ENCODE peak calls at places on chromosomes 3 and 15, in five cellular contexts. R, X, Y, G and L are unnamed samples.

GRCh38 chr3:159897331-159898075 is 91.1 kb upstream of the IL12A start:
- DNase-seq in X (no peak), R (peak; percentile 90), G (no peak), Y (no peak), L (no peak)

GRCh38 chr15:83653288-83653638 is 660 bp upstream of the ADAMTSL3 start:
- DNase-seq in X (no peak), G (no peak), R (no peak), Y (no peak), L (no peak)

GRCh38 chr3:185779461-185779860 is 45.4 kb downstream of the IGF2BP2 start:
- DNase-seq in Y (no peak), G (no peak), R (no peak), X (no peak), L (no peak)

GRCh38 chr3:152574461-152575079 is 260.4 kb upstream of the P2RY1 start:
- DNase-seq in X (peak; percentile 75), G (no peak), R (peak; percentile 75), Y (peak; percentile 25), L (peak; percentile 68)

GRCh38 chr3:157981819-157982218 is 124.4 kb downstream of the SHOX2 start:
- DNase-seq in G (no peak), Y (no peak), R (no peak), X (no peak), L (no peak)

GRCh38 chr3:71304684-71305083 is 278.8 kb downstream of the FOXP1 start:
- DNase-seq in X (no peak), Y (peak; percentile 22), G (no peak), R (peak; percentile 82), L (peak; percentile 22)

GRCh38 chr15:75065467-75065850 is 42.1 kb downstream of the PPCDC start:
- DNase-seq in G (no peak), X (no peak), Y (no peak), R (no peak), L (peak; percentile 57)

GRCh38 chr3:181727122-181728036 is 15.7 kb downstream of the SOX2 start:
- DNase-seq in X (no peak), G (peak; percentile 69), R (no peak), Y (no peak), L (no peak)

GRCh38 chr15:93028632-93029612 is 60.1 kb downstream of the RGMA start:
- DNase-seq in R (peak; percentile 98), G (no peak), Y (peak; percentile 84), X (peak; percentile 95), L (peak; percentile 95)

GRCh38 chr15:81098884-81099601 is 35.0 kb upstream of the CFAP161 start:
- DNase-seq in X (peak; percentile 51), G (no peak), Y (no peak), R (no peak), L (peak; percentile 72)

GRCh38 chr3:58585994-58586393 is 8.8 kb upstream of the FAM107A start:
- DNase-seq in Y (no peak), G (no peak), R (no peak), X (no peak), L (no peak)

GRCh38 chr3:58743296-58743695 is 76.7 kb upstream of the FAM3D start:
- DNase-seq in R (no peak), G (no peak), X (no peak), Y (no peak), L (no peak)

GRCh38 chr3:152299243-152299976 is 30.7 kb downstream of the MBNL1 start:
- DNase-seq in X (peak; percentile 57), G (no peak), Y (no peak), R (no peak), L (no peak)

GRCh38 chr3:64612082-64612860 is 75.5 kb downstream of the ADAMTS9 start:
- DNase-seq in R (peak; percentile 96), X (no peak), G (no peak), Y (no peak), L (no peak)

GRCh38 chr3:153138267-153139210 is 23.5 kb upstream of the RAP2B start:
- DNase-seq in Y (peak; percentile 83), X (peak; percentile 52), G (peak; percentile 33), R (peak; percentile 90), L (peak; percentile 62)

GRCh38 chr15:37709669-37710068 is 224.8 kb upstream of the TMCO5A start:
- DNase-seq in X (no peak), R (no peak), G (no peak), Y (no peak), L (no peak)

GRCh38 chr3:72171946-72172345 is 387.0 kb upstream of the PROK2 start:
- DNase-seq in Y (no peak), R (no peak), X (peak; percentile 75), G (no peak), L (peak; percentile 81)

GRCh38 chr3:183427206-183428139 is 946 bp downstream of the MCF2L2 start:
- DNase-seq in G (peak; percentile 36), R (no peak), Y (no peak), X (no peak), L (no peak)

GRCh38 chr15:67043939-67044771 is 21.2 kb upstream of the SMAD3 start:
- DNase-seq in G (peak; percentile 79), Y (no peak), R (peak; percentile 74), X (no peak), L (no peak)

GRCh38 chr3:189123595-189124387 is 48.0 kb upstream of the TPRG1 start:
- DNase-seq in G (no peak), R (no peak), Y (peak; percentile 65), X (peak; percentile 59), L (peak; percentile 21)

GRCh38 chr15:45719490-45719889 is 84.7 kb downstream of the SQOR start:
- DNase-seq in R (peak; percentile 43), X (no peak), G (no peak), Y (no peak), L (peak; percentile 22)

GRCh38 chr3:96813134-96813819 is 1.1 kb upstream of the EPHA6 start:
- DNase-seq in X (peak; percentile 65), R (peak; percentile 49), Y (peak; percentile 77), G (peak; percentile 90), L (peak; percentile 83)

GRCh38 chr3:20040476-20041196 is 390 bp downstream of the KAT2B start:
- DNase-seq in G (peak; percentile 71), Y (peak; percentile 87), R (peak; percentile 80), X (peak; percentile 89), L (peak; percentile 92)

GRCh38 chr15:39598186-39598850 is 17.4 kb downstream of the THBS1 start:
- DNase-seq in X (no peak), G (no peak), R (peak; percentile 51), Y (no peak), L (no peak)

GRCh38 chr3:17088602-17089313 is 204.0 kb downstream of the PLCL2 start:
- DNase-seq in X (no peak), R (no peak), G (no peak), Y (no peak), L (no peak)

GRCh38 chr3:185724761-185725160 is 100.1 kb downstream of the IGF2BP2 start:
- DNase-seq in X (no peak), G (no peak), R (peak; percentile 65), Y (no peak), L (no peak)

GRCh38 chr3:159840900-159841299 is 147.7 kb upstream of the IL12A start:
- DNase-seq in Y (peak; percentile 33), R (peak; percentile 69), X (no peak), G (no peak), L (no peak)

GRCh38 chr3:117035785-117036184 is 326.2 kb downstream of the TUSC7 start:
- DNase-seq in G (peak; percentile 47), X (peak; percentile 52), Y (no peak), R (no peak), L (peak; percentile 25)

GRCh38 chr3:191065183-191065805 is 133.7 kb upstream of the OSTN start:
- DNase-seq in G (no peak), X (no peak), R (peak; percentile 51), Y (no peak), L (no peak)

GRCh38 chr3:194472290-194472920 is 14.4 kb downstream of the ATP13A3 start:
- DNase-seq in Y (peak; percentile 46), G (no peak), X (no peak), R (peak; percentile 87), L (no peak)

GRCh38 chr3:123733805-123734526 is 149.1 kb upstream of the HACD2 start:
- DNase-seq in Y (no peak), R (peak; percentile 85), X (no peak), G (no peak), L (no peak)

GRCh38 chr3:59895972-59896371 is 846.1 kb upstream of the CFAP20DC start:
- DNase-seq in Y (no peak), R (no peak), X (no peak), G (no peak), L (no peak)

GRCh38 chr15:77342767-77343166 is 77.1 kb downstream of the PEAK1 start:
- DNase-seq in G (no peak), X (no peak), Y (no peak), R (no peak), L (no peak)
- H3K27ac ChIP-seq in G (no peak overlapping the region), X (no peak overlapping the region), Y (no peak overlapping the region), R (no peak overlapping the region), L (no peak overlapping the region)

DNA sequence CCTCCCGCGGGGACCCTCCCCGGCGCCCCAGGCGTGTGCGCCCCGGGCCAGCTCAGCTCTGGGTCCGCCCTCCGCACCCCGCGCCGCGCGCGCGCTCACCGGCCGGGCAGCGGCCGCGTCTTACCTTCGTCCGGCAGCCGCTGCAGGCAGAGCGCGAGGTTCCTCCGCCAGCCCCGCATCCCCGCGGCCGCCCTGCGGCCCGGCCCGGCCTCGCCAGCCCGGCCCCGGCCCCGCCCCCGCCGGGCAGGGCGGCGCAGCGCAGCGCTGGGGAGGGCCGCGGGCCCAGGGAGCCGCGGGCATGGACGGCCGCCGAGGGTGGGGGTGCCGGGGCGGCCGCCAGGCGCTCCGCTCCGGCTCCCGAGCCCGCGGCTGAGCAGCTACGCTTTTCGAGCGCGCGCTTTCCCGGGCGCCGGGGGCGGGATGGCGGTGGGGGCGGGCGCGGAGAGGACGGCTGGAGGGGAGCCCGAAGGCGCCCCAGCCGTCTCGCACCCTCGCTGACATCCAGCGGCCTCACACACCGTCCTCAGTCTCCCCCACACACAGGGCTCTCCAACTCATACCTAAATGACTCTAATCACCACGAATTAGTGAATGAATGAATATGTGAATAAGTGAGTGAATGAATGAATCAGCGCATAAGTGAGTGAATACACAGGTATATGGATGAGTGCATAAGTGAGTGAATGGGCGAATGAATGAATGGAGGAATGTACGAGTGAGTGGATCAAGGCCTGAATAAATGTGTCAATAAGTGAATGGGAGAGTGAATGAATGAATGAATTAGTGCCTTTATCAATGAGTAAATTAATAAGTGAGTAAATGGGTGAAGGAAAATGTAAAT is 48.5 kb upstream of the CCDC174 start:
- DNase-seq in X (no peak), Y (no peak), R (no peak), G (no peak), L (no peak)
- H3K27me3 ChIP-seq in X (peaks cover 16% of the 10 kb centered on the region), Y (peaks cover 5% of the 10 kb centered on the region), R (peaks cover 12% of the 10 kb centered on the region), G (peaks cover 2% of the 10 kb centered on the region), L (no peaks in the 10 kb centered on the region)

DNA sequence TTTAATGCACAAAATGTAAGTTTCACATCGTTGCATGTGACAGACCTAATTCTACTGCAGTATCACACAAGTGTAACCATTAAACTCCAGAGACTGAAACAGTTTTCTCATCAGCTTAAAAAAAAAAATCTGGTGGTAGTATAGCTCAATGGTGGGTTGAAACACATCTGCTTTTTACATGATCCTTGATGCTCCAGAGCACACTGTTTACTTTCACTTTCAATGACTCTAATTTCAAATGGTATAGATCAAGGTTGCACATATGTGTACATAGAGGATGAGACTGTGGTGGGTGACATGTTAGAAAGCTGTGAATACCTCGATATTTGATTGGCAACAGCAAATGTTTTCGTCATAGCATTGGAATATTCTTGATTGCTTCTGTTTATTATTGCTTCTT is 22.4 kb downstream of the MCTP2 start:
- DNase-seq in X (no peak), Y (no peak), G (no peak), R (no peak), L (no peak)
- H3K27ac ChIP-seq in X (no peak overlapping the region), Y (no peak overlapping the region), G (no peak overlapping the region), R (no peak overlapping the region), L (no peak overlapping the region)

DNA sequence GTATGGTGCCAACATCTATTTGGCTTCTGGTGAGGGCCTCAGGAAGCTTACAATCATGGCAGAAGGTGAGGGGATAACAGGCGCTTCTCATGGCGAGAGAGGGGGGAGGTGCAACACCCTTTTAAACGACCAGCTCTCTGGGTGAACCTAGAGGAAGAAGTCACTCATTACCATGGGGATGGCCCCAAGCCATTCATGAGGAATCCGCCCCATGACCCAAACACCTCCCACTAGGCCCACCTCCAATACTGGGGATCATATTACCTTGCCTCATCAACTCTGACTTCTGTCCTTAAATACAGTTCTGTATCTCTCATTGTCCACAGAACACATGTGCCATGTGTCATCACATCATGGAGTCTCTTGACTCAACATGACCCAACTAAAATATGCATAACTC is 37.5 kb upstream of the CLRN1 start:
- DNase-seq in R (no peak), X (no peak), G (no peak), Y (no peak), L (no peak)
- H3K27me3 ChIP-seq in R (no peaks in the 10 kb centered on the region), X (no peaks in the 10 kb centered on the region), G (no peaks in the 10 kb centered on the region), Y (no peaks in the 10 kb centered on the region), L (no peaks in the 10 kb centered on the region)